ENCODE peak calls at places on chromosomes 4 and X, in five cellular contexts. W is aorta, C is colonic mucosa, S is psoas muscle, P is ureter. I is an unnamed sample.

GRCh38 chr4:127668770-127669169 is 36.0 kb downstream of the INTU start:
- DNase-seq in W (no peak), C (no peak), S (no peak), P (no peak), I (no peak)

GRCh38 chr4:111399523-111400135 is 745.6 kb upstream of the FAM241A start:
- DNase-seq in W (no peak), C (no peak), S (no peak), P (no peak), I (no peak)

GRCh38 chr4:9962611-9963314 is 58.5 kb downstream of the SLC2A9 start:
- DNase-seq in W (no peak), C (no peak), S (no peak), P (no peak), I (no peak)

GRCh38 chr4:56650259-56651070 is 30.6 kb downstream of the HOPX start:
- DNase-seq in W (no peak), C (no peak), S (no peak), P (no peak), I (no peak)

GRCh38 chr4:20839957-20840356 is 139.7 kb downstream of the PACRGL start:
- DNase-seq in W (no peak), C (no peak), S (no peak), P (no peak), I (no peak)

GRCh38 chr4:10072420-10073017 is 44.1 kb downstream of the WDR1 start:
- DNase-seq in W (no peak), C (no peak), S (no peak), P (no peak), I (no peak)

GRCh38 chrX:72714471-72714916 is 388 bp upstream of the PHKA1 start:
- DNase-seq in W (peak), C (peak), S (peak), P (peak), I (peak)

GRCh38 chr4:6563935-6564645 is 10.9 kb upstream of the MAN2B2 start:
- DNase-seq in W (no peak), C (no peak), S (no peak), P (no peak), I (no peak)

GRCh38 chr4:67366341-67366861 is 178.9 kb downstream of the CENPC start:
- DNase-seq in W (no peak), C (no peak), S (no peak), P (no peak), I (no peak)

GRCh38 chrX:46317158-46317557 is 228.1 kb downstream of the ZNF674 start:
- DNase-seq in W (no peak), C (no peak), S (no peak), P (no peak), I (no peak)

GRCh38 chr4:133402616-133403015 is 253.5 kb downstream of the PCDH10 start:
- DNase-seq in W (no peak), C (no peak), S (no peak), P (no peak), I (no peak)

GRCh38 chr4:158007566-158007965 is 165.3 kb downstream of the GASK1B start:
- DNase-seq in W (no peak), C (no peak), S (no peak), P (no peak), I (no peak)

GRCh38 chrX:35841872-35842271 is 43.7 kb downstream of the MAGEB16 start:
- DNase-seq in W (no peak), C (no peak), S (no peak), P (no peak), I (no peak)

I was measured in prostate gland.